ENCODE peak calls at places on chromosomes 6 and 20, in seven cellular contexts. One of them, this sample, is unnamed.

GRCh38 chr6:15338462-15338861 is 92.6 kb downstream of the JARID2 start:
- DNase-seq in uterus: no peak
- DNase-seq in sigmoid colon: no peak
- DNase-seq in PC-9: no peak
- DNase-seq in endothelial cell: no peak
- DNase-seq in CD4-positive, alpha-beta T cell: no peak
- DNase-seq in type B pancreatic cell: no peak
- DNase-seq in this sample: no peak

GRCh38 chr20:53622247-53623114 is 28.8 kb upstream of the ZNF217 start:
- DNase-seq in PC-9: no peak
- DNase-seq in type B pancreatic cell: no peak
- DNase-seq in sigmoid colon: peak; percentile 52
- DNase-seq in uterus: no peak
- DNase-seq in CD4-positive, alpha-beta T cell: no peak
- DNase-seq in endothelial cell: no peak
- DNase-seq in this sample: no peak

GRCh38 chr6:15953152-15953880 is 175.6 kb upstream of the MYLIP start:
- DNase-seq in endothelial cell: no peak
- DNase-seq in uterus: no peak
- DNase-seq in type B pancreatic cell: no peak
- DNase-seq in PC-9: no peak
- DNase-seq in CD4-positive, alpha-beta T cell: no peak
- DNase-seq in sigmoid colon: no peak
- DNase-seq in this sample: no peak

GRCh38 chr20:17490501-17490900 is 40.7 kb downstream of the BFSP1 start:
- DNase-seq in endothelial cell: no peak
- DNase-seq in PC-9: no peak
- DNase-seq in uterus: no peak
- DNase-seq in type B pancreatic cell: no peak
- DNase-seq in CD4-positive, alpha-beta T cell: no peak
- DNase-seq in sigmoid colon: peak; percentile 18
- DNase-seq in this sample: no peak

GRCh38 chr20:34013532-34013931 is 19.8 kb downstream of the RALY start:
- DNase-seq in uterus: no peak
- DNase-seq in sigmoid colon: no peak
- DNase-seq in CD4-positive, alpha-beta T cell: no peak
- DNase-seq in type B pancreatic cell: no peak
- DNase-seq in endothelial cell: no peak
- DNase-seq in PC-9: no peak
- DNase-seq in this sample: no peak

GRCh38 chr6:37204014-37204751 is 34.2 kb downstream of the PIM1 start:
- DNase-seq in CD4-positive, alpha-beta T cell: no peak
- DNase-seq in PC-9: peak; percentile 82
- DNase-seq in sigmoid colon: no peak
- DNase-seq in endothelial cell: no peak
- DNase-seq in uterus: peak; percentile 36
- DNase-seq in type B pancreatic cell: no peak
- DNase-seq in this sample: no peak

GRCh38 chr6:129598244-129599187 is 111.5 kb downstream of the ARHGAP18 start:
- DNase-seq in endothelial cell: peak; percentile 29
- DNase-seq in type B pancreatic cell: no peak
- DNase-seq in PC-9: peak; percentile 63
- DNase-seq in CD4-positive, alpha-beta T cell: no peak
- DNase-seq in uterus: no peak
- DNase-seq in sigmoid colon: no peak
- DNase-seq in this sample: peak; percentile 58

GRCh38 chr6:154690857-154691256 is 42.4 kb upstream of the SCAF8 start:
- DNase-seq in uterus: no peak
- DNase-seq in endothelial cell: no peak
- DNase-seq in PC-9: no peak
- DNase-seq in type B pancreatic cell: no peak
- DNase-seq in sigmoid colon: no peak
- DNase-seq in CD4-positive, alpha-beta T cell: no peak
- DNase-seq in this sample: no peak

GRCh38 chr6:6592836-6593235 is 4.3 kb downstream of the LY86 start:
- DNase-seq in type B pancreatic cell: no peak
- DNase-seq in endothelial cell: no peak
- DNase-seq in CD4-positive, alpha-beta T cell: no peak
- DNase-seq in sigmoid colon: no peak
- DNase-seq in uterus: no peak
- DNase-seq in PC-9: no peak
- DNase-seq in this sample: no peak

GRCh38 chr6:94478178-94479140 is 1059.1 kb upstream of the EPHA7 start:
- DNase-seq in PC-9: no peak
- DNase-seq in type B pancreatic cell: no peak
- DNase-seq in uterus: no peak
- DNase-seq in sigmoid colon: no peak
- DNase-seq in CD4-positive, alpha-beta T cell: no peak
- DNase-seq in endothelial cell: no peak
- DNase-seq in this sample: no peak

GRCh38 chr6:31794866-31795615 is 511 bp downstream of the VARS1 start:
- DNase-seq in PC-9: no peak
- DNase-seq in sigmoid colon: no peak
- DNase-seq in endothelial cell: no peak
- DNase-seq in uterus: peak; percentile 38
- DNase-seq in CD4-positive, alpha-beta T cell: no peak
- DNase-seq in type B pancreatic cell: no peak
- DNase-seq in this sample: no peak

GRCh38 chr6:156949376-156949775 is 172.2 kb downstream of the ARID1B start:
- DNase-seq in PC-9: peak; percentile 84
- DNase-seq in sigmoid colon: no peak
- DNase-seq in endothelial cell: no peak
- DNase-seq in type B pancreatic cell: no peak
- DNase-seq in CD4-positive, alpha-beta T cell: no peak
- DNase-seq in uterus: no peak
- DNase-seq in this sample: no peak

GRCh38 chr6:26743941-26744699 is 84.6 kb upstream of the ZNF322 start:
- DNase-seq in PC-9: no peak
- DNase-seq in endothelial cell: no peak
- DNase-seq in sigmoid colon: no peak
- DNase-seq in CD4-positive, alpha-beta T cell: no peak
- DNase-seq in type B pancreatic cell: no peak
- DNase-seq in uterus: no peak
- DNase-seq in this sample: no peak

GRCh38 chr6:45447721-45448120 is 70.0 kb upstream of the SUPT3H start:
- DNase-seq in uterus: no peak
- DNase-seq in PC-9: no peak
- DNase-seq in type B pancreatic cell: no peak
- DNase-seq in sigmoid colon: no peak
- DNase-seq in endothelial cell: no peak
- DNase-seq in CD4-positive, alpha-beta T cell: no peak
- DNase-seq in this sample: no peak

GRCh38 chr6:166588691-166589333 is 2.3 kb upstream of the RAMACL start:
- DNase-seq in CD4-positive, alpha-beta T cell: no peak
- DNase-seq in sigmoid colon: no peak
- DNase-seq in endothelial cell: no peak
- DNase-seq in uterus: no peak
- DNase-seq in type B pancreatic cell: no peak
- DNase-seq in PC-9: no peak
- DNase-seq in this sample: peak; percentile 52

GRCh38 chr6:154909821-154910220 is 85.3 kb upstream of the TIAM2 start:
- DNase-seq in sigmoid colon: no peak
- DNase-seq in uterus: no peak
- DNase-seq in PC-9: no peak
- DNase-seq in CD4-positive, alpha-beta T cell: no peak
- DNase-seq in endothelial cell: no peak
- DNase-seq in type B pancreatic cell: no peak
- DNase-seq in this sample: no peak

DNA sequence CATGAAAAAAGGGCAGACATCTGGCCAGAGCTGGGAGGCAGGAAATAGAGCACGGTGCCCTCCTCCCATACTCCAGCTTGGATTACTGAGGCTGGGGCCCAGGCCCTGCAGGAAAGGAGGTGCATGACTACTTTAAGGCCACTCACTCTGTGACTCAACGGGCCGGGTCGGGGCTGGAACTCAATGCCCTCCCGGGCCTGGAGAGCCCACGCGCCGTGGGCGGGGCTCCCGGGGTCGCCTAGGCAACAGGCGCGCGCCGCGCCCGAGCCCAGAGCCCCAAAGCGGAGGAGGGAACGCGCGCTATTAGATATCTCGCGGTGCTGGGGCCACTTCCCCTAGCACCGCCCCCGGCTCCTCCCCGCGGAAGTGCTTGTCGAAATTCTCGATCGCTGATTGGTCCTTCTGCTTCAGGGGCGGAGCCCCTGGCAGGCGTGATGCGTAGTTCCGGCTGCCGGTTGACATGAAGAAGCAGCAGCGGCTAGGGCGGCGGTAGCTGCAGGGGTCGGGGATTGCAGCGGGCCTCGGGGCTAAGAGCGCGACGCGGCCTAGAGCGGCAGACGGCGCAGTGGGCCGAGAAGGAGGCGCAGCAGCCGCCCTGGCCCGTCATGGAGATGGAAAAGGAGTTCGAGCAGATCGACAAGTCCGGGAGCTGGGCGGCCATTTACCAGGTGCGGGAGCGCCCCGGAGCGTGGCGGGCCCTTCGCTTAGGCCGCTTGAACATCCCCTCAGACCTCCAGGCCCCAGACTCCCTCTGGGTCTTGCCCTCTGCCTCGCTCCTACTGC is at the start of gene PTPN1:
- DNase-seq in CD4-positive, alpha-beta T cell: peak; percentile 99
- DNase-seq in endothelial cell: peak; percentile 97
- DNase-seq in type B pancreatic cell: peak; percentile 98
- DNase-seq in PC-9: peak; percentile 97
- DNase-seq in uterus: peak; percentile 99
- DNase-seq in sigmoid colon: peak; percentile 99
- DNase-seq in this sample: peak; percentile 95
- TF ChIP-seq CTCF in CD4-positive, alpha-beta T cell: no peak
- TF ChIP-seq CTCF in endothelial cell: no peak
- TF ChIP-seq CTCF in type B pancreatic cell: peak; percentile 37
- TF ChIP-seq CTCF in PC-9: peak; percentile 11
- TF ChIP-seq CTCF in uterus: peak; percentile 31
- TF ChIP-seq CTCF in sigmoid colon: peak; percentile 24
- TF ChIP-seq CTCF in this sample: no peak

DNA sequence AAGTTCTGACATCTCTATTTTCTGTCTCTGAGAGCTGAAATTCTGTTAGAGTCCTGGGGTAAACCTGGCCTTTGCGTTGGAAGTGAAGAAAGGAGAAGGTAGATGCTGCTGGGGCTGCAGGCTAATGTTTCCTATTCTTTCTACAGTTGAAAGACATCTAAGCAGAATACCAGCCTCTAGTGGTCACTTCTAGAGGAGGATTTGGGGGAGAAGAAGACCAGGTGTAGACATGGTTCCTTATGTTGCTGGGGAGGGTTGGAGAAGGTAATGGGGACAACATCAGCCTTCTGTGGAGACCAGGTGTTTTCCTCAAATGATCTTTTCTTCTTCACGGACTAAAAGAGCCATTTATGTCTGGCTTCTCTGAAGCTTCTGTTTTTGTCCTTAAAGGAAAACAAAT is 62.6 kb downstream of the BTBD3 start:
- DNase-seq in PC-9: no peak
- DNase-seq in CD4-positive, alpha-beta T cell: no peak
- DNase-seq in endothelial cell: no peak
- DNase-seq in uterus: no peak
- DNase-seq in sigmoid colon: no peak
- DNase-seq in type B pancreatic cell: no peak
- DNase-seq in this sample: no peak
- TF ChIP-seq CTCF in PC-9: no peak
- TF ChIP-seq CTCF in CD4-positive, alpha-beta T cell: no peak
- TF ChIP-seq CTCF in endothelial cell: no peak
- TF ChIP-seq CTCF in uterus: no peak
- TF ChIP-seq CTCF in sigmoid colon: no peak
- TF ChIP-seq CTCF in type B pancreatic cell: no peak
- TF ChIP-seq CTCF in this sample: no peak

GRCh38 chr6:107459283-107460073 is at the start of gene PDSS2:
- DNase-seq in PC-9: peak; percentile 96
- DNase-seq in uterus: peak; percentile 98
- DNase-seq in type B pancreatic cell: peak; percentile 95
- DNase-seq in endothelial cell: peak; percentile 94
- DNase-seq in CD4-positive, alpha-beta T cell: peak; percentile 96
- DNase-seq in sigmoid colon: peak; percentile 97
- DNase-seq in this sample: peak; percentile 93
- TF ChIP-seq CTCF in PC-9: peak; percentile 57
- TF ChIP-seq CTCF in uterus: peak; percentile 25
- TF ChIP-seq CTCF in type B pancreatic cell: peak; percentile 81
- TF ChIP-seq CTCF in endothelial cell: peak; percentile 24
- TF ChIP-seq CTCF in CD4-positive, alpha-beta T cell: no peak
- TF ChIP-seq CTCF in sigmoid colon: peak; percentile 23
- TF ChIP-seq CTCF in this sample: peak; percentile 39

GRCh38 chr6:80259113-80259512 is 152.6 kb downstream of the BCKDHB start:
- DNase-seq in CD4-positive, alpha-beta T cell: no peak
- DNase-seq in endothelial cell: no peak
- DNase-seq in type B pancreatic cell: no peak
- DNase-seq in uterus: no peak
- DNase-seq in PC-9: no peak
- DNase-seq in sigmoid colon: no peak
- DNase-seq in this sample: no peak
- TF ChIP-seq CTCF in CD4-positive, alpha-beta T cell: no peak
- TF ChIP-seq CTCF in endothelial cell: no peak
- TF ChIP-seq CTCF in type B pancreatic cell: no peak
- TF ChIP-seq CTCF in uterus: no peak
- TF ChIP-seq CTCF in PC-9: no peak
- TF ChIP-seq CTCF in sigmoid colon: no peak
- TF ChIP-seq CTCF in this sample: no peak

DNA sequence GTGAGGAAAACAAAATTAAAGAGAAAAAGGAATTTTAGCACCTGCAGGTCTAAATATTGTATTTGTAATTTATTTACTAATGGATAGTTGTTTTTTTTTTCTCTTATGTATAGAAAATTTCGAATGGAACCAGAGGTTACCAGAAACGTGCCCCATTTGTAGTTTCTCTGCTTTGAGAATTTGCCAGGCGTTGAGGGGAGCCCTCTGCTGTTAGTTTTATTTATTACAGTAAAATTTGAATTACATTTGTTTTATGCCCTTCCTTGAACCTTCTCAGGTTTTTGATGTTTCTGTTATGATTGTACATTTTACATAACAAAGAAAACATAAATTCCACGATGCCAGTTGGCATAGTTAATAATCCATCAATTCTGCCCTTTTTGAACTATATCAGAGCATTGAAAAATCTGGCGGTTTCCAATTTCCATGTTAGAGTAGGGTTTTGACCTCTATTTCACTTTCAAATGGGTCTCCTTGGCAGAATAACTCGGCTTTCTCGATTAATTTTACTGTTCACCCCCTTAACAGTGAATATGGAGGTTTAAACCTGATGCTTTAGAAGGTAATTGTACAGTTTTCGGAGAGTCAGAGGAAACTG is 35.1 kb upstream of the RFPL4B start:
- DNase-seq in sigmoid colon: no peak
- DNase-seq in endothelial cell: no peak
- DNase-seq in uterus: no peak
- DNase-seq in PC-9: peak; percentile 54
- DNase-seq in CD4-positive, alpha-beta T cell: no peak
- DNase-seq in type B pancreatic cell: no peak
- DNase-seq in this sample: peak; percentile 39
- TF ChIP-seq CTCF in sigmoid colon: peak; percentile 64
- TF ChIP-seq CTCF in endothelial cell: peak; percentile 63
- TF ChIP-seq CTCF in uterus: peak; percentile 75
- TF ChIP-seq CTCF in PC-9: peak; percentile 94
- TF ChIP-seq CTCF in CD4-positive, alpha-beta T cell: peak; percentile 58
- TF ChIP-seq CTCF in type B pancreatic cell: peak; percentile 85
- TF ChIP-seq CTCF in this sample: peak; percentile 58